ENCODE peak calls at places on chromosomes 12 and 14, in nine cellular contexts. T, Z, Y, B, R, J, P, G and C are unnamed samples.

GRCh38 chr14:32343926-32344430 is 14.9 kb downstream of the AKAP6 start:
- DNase-seq in T (no peak), Z (no peak), Y (no peak), B (no peak), R (no peak), J (no peak), P (no peak), G (no peak), C (no peak)

GRCh38 chr14:77083082-77083481 is 15.0 kb upstream of the CIPC start:
- DNase-seq in T (no peak), Z (no peak), Y (no peak), B (no peak), R (no peak), J (no peak), P (no peak), G (no peak), C (no peak)

GRCh38 chr14:66507722-66508546 is at the start of gene GPHN:
- DNase-seq in T (peak; percentile 91), Z (peak; percentile 95), Y (peak; percentile 98), B (peak; percentile 95), R (peak; percentile 73), J (peak; percentile 88), P (peak; percentile 87), G (peak; percentile 98), C (peak; percentile 97)

GRCh38 chr12:51424094-51424661 is 453 bp upstream of the SLC4A8 start:
- DNase-seq in T (no peak), Z (no peak), Y (no peak), B (no peak), R (no peak), J (no peak), P (no peak), G (no peak), C (no peak)

GRCh38 chr12:23952071-23952470 is 2.6 kb upstream of the SOX5 start:
- DNase-seq in T (no peak), Z (no peak), Y (no peak), B (no peak), R (no peak), J (no peak), P (no peak), G (no peak), C (no peak)

GRCh38 chr12:15931590-15932053 is 20.5 kb downstream of the DERA start:
- DNase-seq in T (no peak), Z (no peak), Y (no peak), B (no peak), R (no peak), J (no peak), P (no peak), G (no peak), C (no peak)

GRCh38 chr12:124686001-124686884 is 118.8 kb upstream of the NCOR2 start:
- DNase-seq in T (peak; percentile 58), Z (no peak), Y (no peak), B (no peak), R (no peak), J (no peak), P (peak; percentile 57), G (no peak), C (no peak)

GRCh38 chr12:79073506-79073905 is 208.9 kb downstream of the SYT1 start:
- DNase-seq in T (no peak), Z (no peak), Y (no peak), B (no peak), R (no peak), J (no peak), P (no peak), G (no peak), C (no peak)

GRCh38 chr14:21197418-21198205 is 41.7 kb upstream of the OR5AU1 start:
- DNase-seq in T (no peak), Z (no peak), Y (no peak), B (no peak), R (no peak), J (no peak), P (no peak), G (no peak), C (no peak)

GRCh38 chr12:49294804-49295086 is 202 bp upstream of the PRPH start:
- DNase-seq in T (no peak), Z (no peak), Y (no peak), B (no peak), R (no peak), J (no peak), P (no peak), G (no peak), C (no peak)

GRCh38 chr12:43381879-43382278 is 170.1 kb downstream of the ADAMTS20 start:
- DNase-seq in T (no peak), Z (no peak), Y (no peak), B (no peak), R (no peak), J (no peak), P (no peak), G (no peak), C (no peak)
- H3K27ac ChIP-seq in T (no peak overlapping the region), Z (no peak overlapping the region), Y (no peak overlapping the region), B (no peak overlapping the region), R (no peak overlapping the region), J (no peak overlapping the region), P (no peak overlapping the region), G (no peak overlapping the region), C (no peak overlapping the region)

DNA sequence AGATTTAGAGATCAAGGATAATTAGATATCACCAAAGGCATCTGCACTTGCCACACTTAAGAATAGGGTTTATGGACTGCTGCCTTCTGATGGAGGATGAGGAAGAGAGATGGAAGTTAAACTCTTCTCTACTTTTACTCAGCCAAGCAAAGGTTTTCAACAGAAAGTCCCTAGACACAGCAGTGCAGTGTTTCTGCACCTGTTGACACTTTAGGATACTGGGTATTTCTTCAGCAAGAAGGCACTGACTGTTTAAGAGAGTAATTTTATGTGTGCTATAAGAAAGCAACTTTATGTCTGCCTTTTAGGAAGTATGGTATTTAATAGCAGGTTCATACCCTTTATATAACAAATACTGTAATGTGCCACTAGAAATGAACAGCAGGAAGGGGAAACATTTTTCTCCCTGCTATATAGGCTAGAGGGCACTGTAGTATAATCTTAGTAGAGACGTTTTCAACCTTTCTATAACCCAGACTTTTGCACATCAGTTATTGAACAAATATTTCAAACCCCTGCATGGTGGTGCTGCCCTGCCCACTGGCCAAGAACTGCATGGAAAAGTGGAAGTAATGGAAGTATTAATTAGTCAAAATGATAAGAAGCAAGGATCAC is 225.0 kb upstream of the GRIP1 start:
- DNase-seq in T (no peak), Z (no peak), Y (no peak), B (no peak), R (no peak), J (no peak), P (no peak), G (no peak), C (no peak)
- TF ChIP-seq CTCF in T (no peak), Z (no peak), Y (no peak), B (no peak), R (no peak), J (no peak), P (peak; percentile 24), G (no peak), C (no peak)

DNA sequence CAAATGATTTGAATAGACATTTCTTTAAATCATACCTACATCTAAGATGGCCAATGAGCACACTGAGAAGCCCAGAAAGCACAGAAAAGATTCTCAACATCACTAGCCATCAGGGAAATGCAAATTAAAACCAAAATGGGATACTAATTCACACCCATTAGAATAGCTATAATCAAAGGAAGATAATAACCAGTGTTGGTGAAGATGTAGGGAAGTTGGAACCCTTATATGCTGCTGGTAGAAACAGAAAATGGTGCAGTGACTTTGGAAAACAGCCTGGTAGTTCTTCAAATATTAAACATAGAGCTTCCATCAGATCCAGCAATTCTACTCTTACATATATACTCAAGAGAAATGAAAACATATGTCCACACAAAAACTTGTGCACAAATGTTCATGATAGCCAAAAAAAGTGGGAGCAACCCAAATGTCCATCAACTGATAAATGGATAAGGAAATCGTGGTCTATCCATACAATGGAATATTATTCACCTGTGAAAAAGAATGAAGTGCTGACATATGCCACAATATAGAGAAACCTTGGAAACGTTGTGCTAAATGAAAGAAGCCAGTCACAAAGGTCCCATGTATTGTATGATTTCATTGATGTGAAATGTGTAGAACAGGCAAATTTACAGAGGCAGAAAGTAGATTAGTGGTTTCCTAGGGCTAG is 24.4 kb downstream of the SYNE3 start:
- DNase-seq in T (no peak), Z (no peak), Y (no peak), B (no peak), R (no peak), J (no peak), P (no peak), G (no peak), C (no peak)
- H3K27ac ChIP-seq in T (no peak overlapping the region), Z (no peak overlapping the region), Y (no peak overlapping the region), B (peak overlapping the region; percentile 68), R (no peak overlapping the region), J (no peak overlapping the region), P (no peak overlapping the region), G (no peak overlapping the region), C (peak overlapping the region; percentile 72)

GRCh38 chr14:101737414-101738367 is 23.8 kb upstream of the PPP2R5C start:
- DNase-seq in T (no peak), Z (no peak), Y (no peak), B (no peak), R (no peak), J (no peak), P (no peak), G (no peak), C (no peak)
- TF ChIP-seq CTCF in T (no peak), Z (no peak), Y (peak; percentile 15), B (no peak), R (peak; percentile 24), J (no peak), P (peak; percentile 24), G (no peak), C (peak; percentile 17)

GRCh38 chr14:90651976-90652560 is 164.2 kb downstream of the TTC7B start:
- DNase-seq in T (no peak), Z (no peak), Y (no peak), B (no peak), R (no peak), J (no peak), P (no peak), G (no peak), C (no peak)
- H3K27ac ChIP-seq in T (no peak overlapping the region), Z (no peak overlapping the region), Y (no peak overlapping the region), B (no peak overlapping the region), R (no peak overlapping the region), J (no peak overlapping the region), P (no peak overlapping the region), G (no peak overlapping the region), C (no peak overlapping the region)

DNA sequence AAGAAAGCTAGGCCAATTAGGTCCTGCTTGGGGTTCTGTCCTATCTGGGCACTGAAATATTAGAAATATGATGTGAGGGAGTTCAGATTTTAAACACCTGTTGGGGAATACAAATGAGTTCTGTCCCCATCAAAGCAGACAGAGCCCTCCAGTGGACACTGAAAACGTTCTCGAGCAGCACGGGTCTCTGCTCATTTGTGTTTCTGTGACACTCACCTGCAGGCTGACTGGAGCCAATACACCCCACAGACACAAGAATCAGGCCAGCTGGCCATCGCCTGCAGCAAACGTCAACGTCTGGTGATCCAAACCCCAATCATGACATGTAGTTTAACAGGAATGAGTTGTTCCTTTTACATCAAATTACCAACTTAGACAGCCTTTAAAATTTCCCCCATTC is 493.4 kb upstream of the TMEM132C start:
- DNase-seq in T (no peak), Z (no peak), Y (no peak), B (no peak), R (no peak), J (no peak), P (no peak), G (no peak), C (no peak)
- TF ChIP-seq CTCF in T (no peak), Z (no peak), Y (no peak), B (no peak), R (no peak), J (no peak), P (no peak), G (no peak), C (no peak)

GRCh38 chr12:123095074-123095694 is 55.7 kb downstream of the PITPNM2 start:
- DNase-seq in T (peak; percentile 58), Z (no peak), Y (no peak), B (no peak), R (no peak), J (no peak), P (no peak), G (no peak), C (no peak)
- H3K27ac ChIP-seq in T (peak overlapping the region; percentile 58), Z (peak overlapping the region; percentile 76), Y (peak overlapping the region; percentile 48), B (peak overlapping the region; percentile 76), R (no peak overlapping the region), J (peak overlapping the region; percentile 86), P (peak overlapping the region; percentile 89), G (peak overlapping the region; percentile 80), C (peak overlapping the region; percentile 91)